ENCODE peak calls at places on chromosome 9, in five cellular contexts. X is tibial nerve, R is psoas muscle, S is GM23248, E is cardiac muscle cell. Z is an unnamed sample. For H3K4me1, the result is how much of the 10 kb centered on the place peaks cover.

GRCh38 chr9:107283621-107284616 is 840 bp downstream of the RAD23B start:
- DNase-seq in E (peak), R (peak), X (peak), S (peak), Z (no peak)

GRCh38 chr9:137179761-137180160 is 7.9 kb upstream of the TMEM210 start:
- DNase-seq in R (no peak), S (no peak), X (no peak), E (no peak), Z (no peak)

GRCh38 chr9:75372499-75373268 is 284.4 kb downstream of the OSTF1 start:
- DNase-seq in X (peak), S (no peak), R (peak), E (no peak), Z (peak)

GRCh38 chr9:81902191-81902590 is 26.0 kb upstream of the SPATA31D4 start:
- DNase-seq in S (peak), E (no peak), R (no peak), X (no peak), Z (no peak)

GRCh38 chr9:110050925-110051355 is 157.0 kb downstream of the C9orf152 start:
- DNase-seq in E (no peak), R (no peak), S (peak), X (peak), Z (no peak)

GRCh38 chr9:88077071-88077617 is 61.1 kb downstream of the SPATA31C2 start:
- DNase-seq in R (no peak), X (no peak), E (no peak), S (no peak), Z (no peak)

GRCh38 chr9:78707481-78707977 is 410.6 kb downstream of the PSAT1 start:
- DNase-seq in S (peak), R (no peak), E (no peak), X (no peak), Z (no peak)

GRCh38 chr9:93058357-93059096 is at the start of gene SUSD3:
- DNase-seq in E (peak), X (peak), R (peak), S (no peak), Z (no peak)

GRCh38 chr9:4144869-4145268 is 155.0 kb downstream of the GLIS3 start:
- DNase-seq in E (no peak), R (no peak), S (peak), X (no peak), Z (no peak)

GRCh38 chr9:128705051-128705965 is 3.0 kb downstream of the PKN3 start:
- DNase-seq in X (no peak), E (no peak), S (no peak), R (peak), Z (no peak)

GRCh38 chr9:76203373-76203772 is 190.9 kb downstream of the RFK start:
- DNase-seq in X (peak), S (peak), R (no peak), E (no peak), Z (no peak)

GRCh38 chr9:33170464-33171156 is 3.5 kb upstream of the B4GALT1 start:
- DNase-seq in R (peak), E (peak), X (peak), S (peak), Z (peak)
- H3K4me3 ChIP-seq in R (no peak), E (no peak), X (no peak), S (no peak), Z (no peak)

GRCh38 chr9:33142531-33142930 is 24.6 kb downstream of the B4GALT1 start:
- DNase-seq in S (no peak), R (no peak), X (no peak), E (no peak), Z (no peak)
- H3K4me1 ChIP-seq in S (under half), R (half or more), X (half or more), E (under half), Z (half or more)

GRCh38 chr9:135693265-135693664 is 6.0 kb downstream of the SOHLH1 start:
- DNase-seq in S (no peak), E (no peak), R (no peak), X (no peak), Z (no peak)

GRCh38 chr9:135687216-135687615 is 12.1 kb downstream of the SOHLH1 start:
- DNase-seq in X (no peak), E (no peak), S (no peak), R (no peak), Z (no peak)

GRCh38 chr9:135692410-135692809 is 6.9 kb downstream of the SOHLH1 start:
- DNase-seq in R (no peak), X (no peak), E (no peak), S (peak), Z (no peak)

GRCh38 chr9:135693771-135694170 is 5.5 kb downstream of the SOHLH1 start:
- DNase-seq in X (no peak), S (no peak), E (no peak), R (no peak), Z (no peak)

GRCh38 chr9:135690836-135691570 is 8.3 kb downstream of the SOHLH1 start:
- DNase-seq in R (no peak), X (no peak), S (no peak), E (no peak), Z (no peak)
- H3K27ac ChIP-seq in R (no peak), X (no peak), S (no peak), E (no peak), Z (no peak)

DNA sequence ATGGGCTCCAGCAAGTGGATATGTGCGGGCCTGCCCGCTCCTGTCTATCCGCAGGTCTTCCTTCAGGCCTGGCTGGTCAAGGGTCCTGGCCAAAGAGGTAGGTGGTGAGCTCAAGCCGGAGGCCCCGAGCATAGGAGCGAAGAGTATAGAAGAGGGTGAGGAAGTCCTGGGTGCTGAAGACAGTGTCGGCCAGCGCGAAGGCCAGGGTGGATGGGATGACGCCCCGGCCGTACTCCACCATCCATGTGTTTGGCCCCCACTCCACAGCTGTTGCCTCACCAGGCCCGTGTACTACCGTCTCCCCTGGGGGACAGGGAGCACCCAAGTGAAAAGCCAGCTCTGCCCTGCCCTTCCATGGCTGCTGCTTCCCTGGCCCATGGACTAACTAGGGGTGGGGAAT is 2.0 kb downstream of the SIGMAR1 start:
- DNase-seq in X (no peak), E (no peak), S (no peak), R (peak), Z (no peak)
- H3K4me3 ChIP-seq in X (no peak), E (no peak), S (no peak), R (no peak), Z (no peak)

GRCh38 chr9:115596743-115597080 is 478.8 kb upstream of the TNC start:
- DNase-seq in X (no peak), S (peak), R (no peak), E (no peak), Z (no peak)
- H3K4me1 ChIP-seq in X (under half), S (half or more), R (under half), E (under half), Z (under half)

GRCh38 chr9:113543286-113544000 is 79.9 kb downstream of the RGS3 start:
- DNase-seq in X (no peak), E (no peak), S (no peak), R (no peak), Z (no peak)
- H3K27ac ChIP-seq in X (no peak), E (peak), S (no peak), R (no peak), Z (no peak)

DNA sequence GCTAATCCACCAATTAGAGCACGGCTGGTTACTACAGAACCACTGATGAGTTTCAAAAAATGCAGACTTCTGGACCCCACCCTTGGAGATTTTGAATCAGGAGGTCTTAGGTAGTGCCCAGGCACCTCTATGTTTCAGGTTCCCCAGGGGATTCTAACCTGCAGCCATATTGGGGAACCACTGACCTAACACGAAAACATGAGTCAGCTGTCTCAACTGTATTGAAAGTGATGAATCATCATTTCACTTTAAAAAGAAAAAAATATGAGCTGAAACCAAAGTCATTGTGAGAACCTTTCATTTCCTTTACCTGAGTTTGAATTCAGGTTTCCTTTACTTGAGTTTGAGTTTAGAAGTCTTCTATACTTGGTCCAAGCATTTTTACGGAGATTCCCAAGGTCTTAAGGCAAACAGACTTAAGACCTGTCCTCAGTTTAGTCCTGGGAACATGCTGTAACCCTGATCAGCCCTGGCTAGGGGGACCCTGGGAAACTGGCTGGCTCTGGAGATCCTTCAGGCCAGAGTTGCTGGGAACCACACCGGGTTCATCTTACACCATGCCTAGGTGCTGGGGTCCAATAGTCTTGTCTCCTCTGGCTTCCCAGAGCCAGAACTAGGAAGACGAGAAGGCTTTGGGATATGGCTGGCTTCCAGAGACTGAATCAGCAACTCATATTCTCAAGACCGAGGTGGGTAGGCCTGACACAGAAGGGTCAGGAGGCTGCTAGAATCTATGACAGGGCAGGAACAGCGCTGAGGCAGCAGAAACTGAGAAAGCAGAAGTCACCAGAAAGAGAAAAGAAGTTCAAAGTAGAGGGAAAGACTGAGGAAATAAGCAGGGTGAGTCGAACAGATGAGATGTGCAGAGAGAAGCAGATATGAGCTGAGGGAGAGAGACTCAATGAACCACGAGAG is 16.5 kb upstream of the PDCD1LG2 start:
- DNase-seq in E (no peak), R (no peak), S (peak), X (peak), Z (no peak)
- H3K4me3 ChIP-seq in E (no peak), R (no peak), S (peak), X (no peak), Z (no peak)

GRCh38 chr9:83047839-83048775 is 14.8 kb downstream of the RASEF start:
- DNase-seq in E (no peak), X (no peak), R (no peak), S (no peak), Z (no peak)
- H3K4me1 ChIP-seq in E (under half), X (under half), R (under half), S (under half), Z (under half)

Z was measured in vagina.